ENCODE peak calls at places on chromosome 17, in nine cellular contexts. One of them, this sample, is unnamed. For H3K36me3, the result is how much of the 10 kb centered on the place peaks cover.

GRCh38 chr17:74601944-74602572 is 10.0 kb upstream of the CD300LD start:
- DNase-seq in stomach: no peak
- DNase-seq in transverse colon: peak
- DNase-seq in suprapubic skin: no peak
- DNase-seq in HCT116: peak
- DNase-seq in GM23338: peak
- DNase-seq in Panc1: peak
- DNase-seq in prostate gland: no peak
- DNase-seq in esophagus muscularis mucosa: no peak
- DNase-seq in this sample: no peak

GRCh38 chr17:62996221-62996620 is 30.2 kb downstream of the TANC2 start:
- DNase-seq in stomach: no peak
- DNase-seq in transverse colon: no peak
- DNase-seq in suprapubic skin: no peak
- DNase-seq in HCT116: no peak
- DNase-seq in GM23338: no peak
- DNase-seq in Panc1: no peak
- DNase-seq in prostate gland: no peak
- DNase-seq in esophagus muscularis mucosa: no peak
- DNase-seq in this sample: no peak

GRCh38 chr17:54937018-54937417 is 31.4 kb downstream of the COX11 start:
- DNase-seq in stomach: no peak
- DNase-seq in transverse colon: no peak
- DNase-seq in suprapubic skin: no peak
- DNase-seq in HCT116: no peak
- DNase-seq in GM23338: no peak
- DNase-seq in Panc1: no peak
- DNase-seq in prostate gland: no peak
- DNase-seq in esophagus muscularis mucosa: no peak
- DNase-seq in this sample: no peak

GRCh38 chr17:42268236-42268635 is 8.0 kb downstream of the STAT5B start:
- DNase-seq in stomach: no peak
- DNase-seq in transverse colon: no peak
- DNase-seq in suprapubic skin: no peak
- DNase-seq in HCT116: no peak
- DNase-seq in GM23338: no peak
- DNase-seq in Panc1: no peak
- DNase-seq in prostate gland: no peak
- DNase-seq in esophagus muscularis mucosa: no peak
- DNase-seq in this sample: no peak

GRCh38 chr17:82120148-82120547 is 22.1 kb upstream of the FASN start:
- DNase-seq in stomach: no peak
- DNase-seq in transverse colon: no peak
- DNase-seq in suprapubic skin: no peak
- DNase-seq in HCT116: no peak
- DNase-seq in GM23338: no peak
- DNase-seq in Panc1: no peak
- DNase-seq in prostate gland: no peak
- DNase-seq in esophagus muscularis mucosa: no peak
- DNase-seq in this sample: no peak

GRCh38 chr17:1907818-1908698 is 78.3 kb downstream of the RPA1 start:
- DNase-seq in stomach: no peak
- DNase-seq in transverse colon: no peak
- DNase-seq in suprapubic skin: no peak
- DNase-seq in HCT116: no peak
- DNase-seq in GM23338: peak
- DNase-seq in Panc1: no peak
- DNase-seq in prostate gland: no peak
- DNase-seq in esophagus muscularis mucosa: no peak
- DNase-seq in this sample: no peak

GRCh38 chr17:73956595-73957465 is 246.6 kb upstream of the RPL38 start:
- DNase-seq in stomach: peak
- DNase-seq in transverse colon: peak
- DNase-seq in suprapubic skin: no peak
- DNase-seq in HCT116: peak
- DNase-seq in GM23338: peak
- DNase-seq in Panc1: no peak
- DNase-seq in prostate gland: no peak
- DNase-seq in esophagus muscularis mucosa: no peak
- DNase-seq in this sample: no peak

GRCh38 chr17:51653902-51654301 is 393.6 kb downstream of the UTP18 start:
- DNase-seq in stomach: no peak
- DNase-seq in transverse colon: no peak
- DNase-seq in suprapubic skin: no peak
- DNase-seq in HCT116: no peak
- DNase-seq in GM23338: peak
- DNase-seq in Panc1: no peak
- DNase-seq in prostate gland: no peak
- DNase-seq in esophagus muscularis mucosa: no peak
- DNase-seq in this sample: no peak

GRCh38 chr17:74161501-74161850 is 42.0 kb upstream of the RPL38 start:
- DNase-seq in stomach: no peak
- DNase-seq in transverse colon: no peak
- DNase-seq in suprapubic skin: peak
- DNase-seq in HCT116: no peak
- DNase-seq in GM23338: no peak
- DNase-seq in Panc1: no peak
- DNase-seq in prostate gland: no peak
- DNase-seq in esophagus muscularis mucosa: peak
- DNase-seq in this sample: no peak

GRCh38 chr17:31495049-31495885 is 103.8 kb downstream of the RAB11FIP4 start:
- DNase-seq in stomach: peak
- DNase-seq in transverse colon: peak
- DNase-seq in suprapubic skin: no peak
- DNase-seq in HCT116: no peak
- DNase-seq in GM23338: no peak
- DNase-seq in Panc1: no peak
- DNase-seq in prostate gland: no peak
- DNase-seq in esophagus muscularis mucosa: no peak
- DNase-seq in this sample: peak

GRCh38 chr17:27748360-27748825 is 51.9 kb downstream of the NOS2 start:
- DNase-seq in stomach: no peak
- DNase-seq in transverse colon: no peak
- DNase-seq in suprapubic skin: no peak
- DNase-seq in HCT116: no peak
- DNase-seq in GM23338: no peak
- DNase-seq in Panc1: no peak
- DNase-seq in prostate gland: no peak
- DNase-seq in esophagus muscularis mucosa: no peak
- DNase-seq in this sample: no peak

GRCh38 chr17:51120357-51120738 is 320 bp downstream of the SPAG9 start:
- DNase-seq in stomach: peak
- DNase-seq in transverse colon: peak
- DNase-seq in suprapubic skin: no peak
- DNase-seq in HCT116: no peak
- DNase-seq in GM23338: no peak
- DNase-seq in Panc1: no peak
- DNase-seq in prostate gland: peak
- DNase-seq in esophagus muscularis mucosa: no peak
- DNase-seq in this sample: no peak

GRCh38 chr17:2406903-2407790 is 6.3 kb upstream of the MNT start:
- DNase-seq in stomach: peak
- DNase-seq in transverse colon: peak
- DNase-seq in suprapubic skin: peak
- DNase-seq in HCT116: peak
- DNase-seq in GM23338: no peak
- DNase-seq in Panc1: no peak
- DNase-seq in prostate gland: no peak
- DNase-seq in esophagus muscularis mucosa: no peak
- DNase-seq in this sample: peak

GRCh38 chr17:49980703-49981197 is 11.8 kb downstream of the DLX4 start:
- DNase-seq in stomach: no peak
- DNase-seq in transverse colon: no peak
- DNase-seq in suprapubic skin: no peak
- DNase-seq in HCT116: no peak
- DNase-seq in GM23338: peak
- DNase-seq in Panc1: no peak
- DNase-seq in prostate gland: no peak
- DNase-seq in esophagus muscularis mucosa: no peak
- DNase-seq in this sample: no peak

GRCh38 chr17:48605991-48606891 is 1.5 kb upstream of the HOXB6 start:
- DNase-seq in stomach: no peak
- DNase-seq in transverse colon: no peak
- DNase-seq in suprapubic skin: no peak
- DNase-seq in HCT116: no peak
- DNase-seq in GM23338: no peak
- DNase-seq in Panc1: no peak
- DNase-seq in prostate gland: no peak
- DNase-seq in esophagus muscularis mucosa: no peak
- DNase-seq in this sample: no peak

GRCh38 chr17:46020023-46020735 is 21.1 kb downstream of the STH start:
- DNase-seq in stomach: no peak
- DNase-seq in transverse colon: peak
- DNase-seq in suprapubic skin: no peak
- DNase-seq in HCT116: no peak
- DNase-seq in GM23338: no peak
- DNase-seq in Panc1: no peak
- DNase-seq in prostate gland: no peak
- DNase-seq in esophagus muscularis mucosa: no peak
- DNase-seq in this sample: no peak

DNA sequence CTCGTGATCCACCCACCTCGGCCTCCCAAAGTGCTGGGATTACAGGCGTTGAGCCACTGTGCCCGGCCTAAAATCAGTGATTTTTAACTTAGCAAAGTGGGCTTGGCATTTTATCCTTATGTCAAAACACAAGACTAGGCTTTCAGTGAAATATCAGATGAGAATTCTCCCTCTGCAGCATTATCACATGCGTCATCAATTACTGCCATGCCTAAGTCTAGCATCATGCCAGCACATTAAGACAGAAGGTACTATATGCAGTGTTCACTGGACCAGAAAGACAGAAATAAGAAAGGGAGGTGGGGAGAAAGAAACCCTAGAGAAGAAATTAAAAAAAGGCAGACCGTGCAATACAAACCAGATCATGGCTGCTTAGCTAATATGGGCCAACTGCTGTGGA is 29.8 kb downstream of the GPATCH8 start:
- DNase-seq in stomach: no peak
- DNase-seq in transverse colon: no peak
- DNase-seq in suprapubic skin: no peak
- DNase-seq in HCT116: no peak
- DNase-seq in GM23338: no peak
- DNase-seq in Panc1: no peak
- DNase-seq in prostate gland: no peak
- DNase-seq in esophagus muscularis mucosa: no peak
- DNase-seq in this sample: no peak
- TF ChIP-seq POLR2AphosphoS5 in stomach: no peak
- TF ChIP-seq POLR2AphosphoS5 in transverse colon: no peak
- TF ChIP-seq POLR2AphosphoS5 in suprapubic skin: no peak
- TF ChIP-seq POLR2AphosphoS5 in HCT116: no peak
- TF ChIP-seq POLR2AphosphoS5 in GM23338: no peak
- TF ChIP-seq POLR2AphosphoS5 in Panc1: no peak
- TF ChIP-seq POLR2AphosphoS5 in prostate gland: no peak
- TF ChIP-seq POLR2AphosphoS5 in esophagus muscularis mucosa: no peak
- TF ChIP-seq POLR2AphosphoS5 in this sample: no peak

DNA sequence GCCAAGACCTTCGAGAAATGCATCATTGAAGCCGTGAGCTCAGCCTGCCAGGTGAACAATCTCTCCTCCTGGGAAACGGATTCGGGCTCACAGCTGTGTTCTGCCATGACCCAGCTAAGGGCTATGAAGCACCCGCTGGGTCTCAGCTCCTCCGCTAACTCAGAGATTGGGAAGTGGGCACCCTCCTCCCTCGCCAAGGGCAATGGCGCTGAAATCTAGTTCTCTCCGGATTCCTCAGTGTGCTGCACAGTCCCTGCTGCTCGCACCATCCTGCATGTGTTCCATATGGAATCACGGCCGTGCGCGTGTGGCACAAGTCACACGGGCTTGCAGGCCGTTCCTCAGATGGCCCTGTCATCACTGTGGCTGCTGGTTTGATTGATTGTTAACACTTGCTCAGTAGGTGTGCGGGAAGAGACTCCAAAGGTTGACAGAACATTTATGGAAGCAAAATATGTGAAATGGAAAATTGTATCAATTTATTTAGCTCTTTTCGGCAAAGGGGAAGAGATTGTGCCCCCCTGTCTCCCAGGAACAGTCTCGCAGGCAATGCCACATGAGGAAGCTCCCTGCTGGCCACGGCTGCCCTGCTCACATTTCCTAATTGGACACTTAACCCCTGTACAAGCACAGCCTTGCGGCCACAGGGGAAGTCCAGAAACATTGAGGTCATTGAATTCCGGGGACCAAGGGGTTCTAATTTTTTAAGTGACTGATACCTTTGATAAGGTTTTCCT is 58.8 kb downstream of the RNF213 start:
- DNase-seq in stomach: no peak
- DNase-seq in transverse colon: no peak
- DNase-seq in suprapubic skin: peak
- DNase-seq in HCT116: no peak
- DNase-seq in GM23338: no peak
- DNase-seq in Panc1: no peak
- DNase-seq in prostate gland: no peak
- DNase-seq in esophagus muscularis mucosa: no peak
- DNase-seq in this sample: no peak
- H3K36me3 ChIP-seq in stomach: half or more
- H3K36me3 ChIP-seq in transverse colon: half or more
- H3K36me3 ChIP-seq in suprapubic skin: half or more
- H3K36me3 ChIP-seq in HCT116: under half
- H3K36me3 ChIP-seq in GM23338: under half
- H3K36me3 ChIP-seq in Panc1: under half
- H3K36me3 ChIP-seq in prostate gland: under half
- H3K36me3 ChIP-seq in esophagus muscularis mucosa: half or more
- H3K36me3 ChIP-seq in this sample: under half

GRCh38 chr17:67377727-67378443 is 804 bp downstream of the PITPNC1 start:
- DNase-seq in stomach: peak
- DNase-seq in transverse colon: peak
- DNase-seq in suprapubic skin: peak
- DNase-seq in HCT116: no peak
- DNase-seq in GM23338: peak
- DNase-seq in Panc1: no peak
- DNase-seq in prostate gland: peak
- DNase-seq in esophagus muscularis mucosa: no peak
- DNase-seq in this sample: peak
- TF ChIP-seq CTCF in stomach: no peak
- TF ChIP-seq CTCF in transverse colon: no peak
- TF ChIP-seq CTCF in suprapubic skin: no peak
- TF ChIP-seq CTCF in HCT116: peak
- TF ChIP-seq CTCF in GM23338: peak
- TF ChIP-seq CTCF in Panc1: no peak
- TF ChIP-seq CTCF in prostate gland: no peak
- TF ChIP-seq CTCF in esophagus muscularis mucosa: no peak
- TF ChIP-seq CTCF in this sample: no peak

GRCh38 chr17:39239640-39240314 is 14.0 kb upstream of the STAC2 start:
- DNase-seq in stomach: peak
- DNase-seq in transverse colon: peak
- DNase-seq in suprapubic skin: no peak
- DNase-seq in HCT116: peak
- DNase-seq in GM23338: peak
- DNase-seq in Panc1: no peak
- DNase-seq in prostate gland: no peak
- DNase-seq in esophagus muscularis mucosa: no peak
- DNase-seq in this sample: peak
- TF ChIP-seq POLR2AphosphoS5 in stomach: no peak
- TF ChIP-seq POLR2AphosphoS5 in transverse colon: no peak
- TF ChIP-seq POLR2AphosphoS5 in suprapubic skin: no peak
- TF ChIP-seq POLR2AphosphoS5 in HCT116: no peak
- TF ChIP-seq POLR2AphosphoS5 in GM23338: no peak
- TF ChIP-seq POLR2AphosphoS5 in Panc1: no peak
- TF ChIP-seq POLR2AphosphoS5 in prostate gland: no peak
- TF ChIP-seq POLR2AphosphoS5 in esophagus muscularis mucosa: no peak
- TF ChIP-seq POLR2AphosphoS5 in this sample: no peak